ENCODE peak calls at places on chromosomes 2 and 18, in nine cellular contexts. One of them, this sample, is unnamed.

GRCh38 chr2:138201326-138201725 is 237.1 kb downstream of the HNMT start:
- DNase-seq in sigmoid colon: no peak
- DNase-seq in thoracic aorta: no peak
- DNase-seq in pancreas: no peak
- DNase-seq in WERI-Rb-1: no peak
- DNase-seq in osteocyte: no peak
- DNase-seq in lung: no peak
- DNase-seq in AG04450: no peak
- DNase-seq in brain microvascular endothelial cell: peak
- DNase-seq in this sample: no peak

GRCh38 chr2:219344756-219345458 is 12.4 kb upstream of the RESP18 start:
- DNase-seq in sigmoid colon: peak
- DNase-seq in thoracic aorta: no peak
- DNase-seq in pancreas: no peak
- DNase-seq in WERI-Rb-1: no peak
- DNase-seq in osteocyte: no peak
- DNase-seq in lung: no peak
- DNase-seq in AG04450: no peak
- DNase-seq in brain microvascular endothelial cell: peak
- DNase-seq in this sample: peak

GRCh38 chr2:166539340-166540162 is 45.5 kb upstream of the SCN7A start:
- DNase-seq in sigmoid colon: no peak
- DNase-seq in thoracic aorta: no peak
- DNase-seq in pancreas: peak
- DNase-seq in WERI-Rb-1: peak
- DNase-seq in osteocyte: no peak
- DNase-seq in lung: no peak
- DNase-seq in AG04450: peak
- DNase-seq in brain microvascular endothelial cell: peak
- DNase-seq in this sample: peak

GRCh38 chr2:41934323-41935003 is 113.4 kb upstream of the PKDCC start:
- DNase-seq in sigmoid colon: no peak
- DNase-seq in thoracic aorta: no peak
- DNase-seq in pancreas: no peak
- DNase-seq in WERI-Rb-1: no peak
- DNase-seq in osteocyte: no peak
- DNase-seq in lung: no peak
- DNase-seq in AG04450: peak
- DNase-seq in brain microvascular endothelial cell: peak
- DNase-seq in this sample: no peak

GRCh38 chr2:145638675-145639074 is 1118.8 kb upstream of the ZEB2 start:
- DNase-seq in sigmoid colon: no peak
- DNase-seq in thoracic aorta: no peak
- DNase-seq in pancreas: no peak
- DNase-seq in WERI-Rb-1: no peak
- DNase-seq in osteocyte: no peak
- DNase-seq in lung: no peak
- DNase-seq in AG04450: no peak
- DNase-seq in brain microvascular endothelial cell: no peak
- DNase-seq in this sample: no peak

GRCh38 chr2:7225848-7226247 is 308.6 kb downstream of the RNF144A start:
- DNase-seq in sigmoid colon: no peak
- DNase-seq in thoracic aorta: no peak
- DNase-seq in pancreas: no peak
- DNase-seq in WERI-Rb-1: no peak
- DNase-seq in osteocyte: no peak
- DNase-seq in lung: no peak
- DNase-seq in AG04450: no peak
- DNase-seq in brain microvascular endothelial cell: no peak
- DNase-seq in this sample: no peak

GRCh38 chr18:47996091-47996541 is 65.7 kb upstream of the SMAD2 start:
- DNase-seq in sigmoid colon: no peak
- DNase-seq in thoracic aorta: no peak
- DNase-seq in pancreas: no peak
- DNase-seq in WERI-Rb-1: peak
- DNase-seq in osteocyte: no peak
- DNase-seq in lung: no peak
- DNase-seq in AG04450: no peak
- DNase-seq in brain microvascular endothelial cell: no peak
- DNase-seq in this sample: no peak

GRCh38 chr2:233350708-233351107 is 3.6 kb upstream of the DGKD start:
- DNase-seq in sigmoid colon: no peak
- DNase-seq in thoracic aorta: no peak
- DNase-seq in pancreas: no peak
- DNase-seq in WERI-Rb-1: no peak
- DNase-seq in osteocyte: no peak
- DNase-seq in lung: no peak
- DNase-seq in AG04450: peak
- DNase-seq in brain microvascular endothelial cell: peak
- DNase-seq in this sample: peak

GRCh38 chr2:152456262-152456661 is 121.3 kb downstream of the FMNL2 start:
- DNase-seq in sigmoid colon: no peak
- DNase-seq in thoracic aorta: no peak
- DNase-seq in pancreas: no peak
- DNase-seq in WERI-Rb-1: no peak
- DNase-seq in osteocyte: no peak
- DNase-seq in lung: no peak
- DNase-seq in AG04450: no peak
- DNase-seq in brain microvascular endothelial cell: peak
- DNase-seq in this sample: peak

GRCh38 chr2:205148756-205149155 is 533.5 kb upstream of the NRP2 start:
- DNase-seq in sigmoid colon: no peak
- DNase-seq in thoracic aorta: no peak
- DNase-seq in pancreas: no peak
- DNase-seq in WERI-Rb-1: no peak
- DNase-seq in osteocyte: no peak
- DNase-seq in lung: no peak
- DNase-seq in AG04450: no peak
- DNase-seq in brain microvascular endothelial cell: no peak
- DNase-seq in this sample: no peak

GRCh38 chr2:96117701-96118588 is 1.6 kb upstream of the ADRA2B start:
- DNase-seq in sigmoid colon: peak
- DNase-seq in thoracic aorta: no peak
- DNase-seq in pancreas: no peak
- DNase-seq in WERI-Rb-1: peak
- DNase-seq in osteocyte: no peak
- DNase-seq in lung: no peak
- DNase-seq in AG04450: no peak
- DNase-seq in brain microvascular endothelial cell: no peak
- DNase-seq in this sample: no peak

GRCh38 chr2:238151628-238152235 is 7.0 kb upstream of the ERFE start:
- DNase-seq in sigmoid colon: no peak
- DNase-seq in thoracic aorta: no peak
- DNase-seq in pancreas: no peak
- DNase-seq in WERI-Rb-1: no peak
- DNase-seq in osteocyte: no peak
- DNase-seq in lung: no peak
- DNase-seq in AG04450: no peak
- DNase-seq in brain microvascular endothelial cell: no peak
- DNase-seq in this sample: no peak

GRCh38 chr18:10518595-10519273 is 7.1 kb upstream of the NAPG start:
- DNase-seq in sigmoid colon: peak
- DNase-seq in thoracic aorta: no peak
- DNase-seq in pancreas: no peak
- DNase-seq in WERI-Rb-1: peak
- DNase-seq in osteocyte: no peak
- DNase-seq in lung: no peak
- DNase-seq in AG04450: no peak
- DNase-seq in brain microvascular endothelial cell: peak
- DNase-seq in this sample: no peak

GRCh38 chr2:19238440-19238839 is 120.0 kb downstream of the OSR1 start:
- DNase-seq in sigmoid colon: no peak
- DNase-seq in thoracic aorta: no peak
- DNase-seq in pancreas: no peak
- DNase-seq in WERI-Rb-1: no peak
- DNase-seq in osteocyte: no peak
- DNase-seq in lung: no peak
- DNase-seq in AG04450: peak
- DNase-seq in brain microvascular endothelial cell: peak
- DNase-seq in this sample: no peak

GRCh38 chr2:216732334-216732733 is 37.0 kb upstream of the IGFBP5 start:
- DNase-seq in sigmoid colon: no peak
- DNase-seq in thoracic aorta: no peak
- DNase-seq in pancreas: no peak
- DNase-seq in WERI-Rb-1: no peak
- DNase-seq in osteocyte: no peak
- DNase-seq in lung: no peak
- DNase-seq in AG04450: no peak
- DNase-seq in brain microvascular endothelial cell: no peak
- DNase-seq in this sample: no peak

GRCh38 chr2:168716839-168717238 is 85.6 kb upstream of the NOSTRIN start:
- DNase-seq in sigmoid colon: no peak
- DNase-seq in thoracic aorta: no peak
- DNase-seq in pancreas: no peak
- DNase-seq in WERI-Rb-1: no peak
- DNase-seq in osteocyte: no peak
- DNase-seq in lung: no peak
- DNase-seq in AG04450: no peak
- DNase-seq in brain microvascular endothelial cell: no peak
- DNase-seq in this sample: no peak

GRCh38 chr2:219722276-219722883 is 95.0 kb downstream of the SLC4A3 start:
- DNase-seq in sigmoid colon: no peak
- DNase-seq in thoracic aorta: no peak
- DNase-seq in pancreas: no peak
- DNase-seq in WERI-Rb-1: no peak
- DNase-seq in osteocyte: no peak
- DNase-seq in lung: no peak
- DNase-seq in AG04450: no peak
- DNase-seq in brain microvascular endothelial cell: peak
- DNase-seq in this sample: peak

GRCh38 chr2:170369894-170370293 is 191.9 kb downstream of the MYO3B start:
- DNase-seq in sigmoid colon: no peak
- DNase-seq in thoracic aorta: no peak
- DNase-seq in pancreas: no peak
- DNase-seq in WERI-Rb-1: no peak
- DNase-seq in osteocyte: no peak
- DNase-seq in lung: no peak
- DNase-seq in AG04450: no peak
- DNase-seq in brain microvascular endothelial cell: no peak
- DNase-seq in this sample: peak
- TF ChIP-seq CTCF in sigmoid colon: no peak
- TF ChIP-seq CTCF in thoracic aorta: peak
- TF ChIP-seq CTCF in pancreas: peak
- TF ChIP-seq CTCF in WERI-Rb-1: no peak
- TF ChIP-seq CTCF in osteocyte: peak
- TF ChIP-seq CTCF in lung: no peak
- TF ChIP-seq CTCF in AG04450: peak
- TF ChIP-seq CTCF in brain microvascular endothelial cell: no peak
- TF ChIP-seq CTCF in this sample: no peak

DNA sequence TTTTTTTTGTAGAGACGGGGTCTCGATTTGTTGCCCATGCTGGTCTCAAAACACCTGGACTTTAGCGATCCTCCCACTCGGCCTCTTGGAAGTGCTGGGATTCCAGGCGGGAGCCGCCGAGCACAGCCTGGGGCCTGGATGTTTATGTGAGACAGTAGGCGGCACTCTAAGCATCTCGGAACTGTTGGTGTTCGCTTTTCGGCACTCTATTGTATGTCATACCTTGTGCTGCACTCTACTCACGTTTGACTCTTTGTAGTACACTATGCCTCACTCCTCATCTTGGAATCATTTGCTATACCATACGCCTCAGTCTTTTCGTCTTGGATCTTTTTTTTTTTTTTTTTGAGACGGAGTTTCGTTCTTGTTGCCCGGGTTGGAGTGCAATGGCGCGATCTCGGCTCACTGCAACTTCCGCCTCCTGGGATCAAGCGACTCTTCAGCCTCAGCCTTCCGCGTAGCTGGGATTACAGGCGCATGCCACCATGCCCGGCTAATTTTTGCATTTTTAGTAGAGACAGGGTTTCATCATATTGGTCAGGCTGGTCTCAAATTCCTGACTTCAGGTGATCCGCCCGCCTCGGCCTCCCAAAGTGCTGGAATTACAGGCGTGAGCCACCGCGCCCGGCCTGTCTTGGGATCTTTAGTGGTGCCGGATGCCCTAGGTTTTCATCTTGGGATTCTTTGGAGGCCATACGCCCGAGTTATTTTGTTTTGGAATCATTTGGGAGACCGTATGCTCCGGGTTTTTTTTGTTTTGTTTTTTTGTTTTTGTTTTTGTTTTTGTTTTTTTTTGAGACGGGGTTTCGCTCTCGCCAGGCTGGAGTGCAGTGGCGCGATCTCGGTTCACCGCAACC is 24.2 kb upstream of the ZDBF2 start:
- DNase-seq in sigmoid colon: no peak
- DNase-seq in thoracic aorta: no peak
- DNase-seq in pancreas: peak
- DNase-seq in WERI-Rb-1: no peak
- DNase-seq in osteocyte: no peak
- DNase-seq in lung: no peak
- DNase-seq in AG04450: no peak
- DNase-seq in brain microvascular endothelial cell: no peak
- DNase-seq in this sample: no peak
- TF ChIP-seq CTCF in sigmoid colon: no peak
- TF ChIP-seq CTCF in thoracic aorta: no peak
- TF ChIP-seq CTCF in pancreas: no peak
- TF ChIP-seq CTCF in WERI-Rb-1: no peak
- TF ChIP-seq CTCF in osteocyte: no peak
- TF ChIP-seq CTCF in lung: no peak
- TF ChIP-seq CTCF in AG04450: no peak
- TF ChIP-seq CTCF in brain microvascular endothelial cell: peak
- TF ChIP-seq CTCF in this sample: no peak

DNA sequence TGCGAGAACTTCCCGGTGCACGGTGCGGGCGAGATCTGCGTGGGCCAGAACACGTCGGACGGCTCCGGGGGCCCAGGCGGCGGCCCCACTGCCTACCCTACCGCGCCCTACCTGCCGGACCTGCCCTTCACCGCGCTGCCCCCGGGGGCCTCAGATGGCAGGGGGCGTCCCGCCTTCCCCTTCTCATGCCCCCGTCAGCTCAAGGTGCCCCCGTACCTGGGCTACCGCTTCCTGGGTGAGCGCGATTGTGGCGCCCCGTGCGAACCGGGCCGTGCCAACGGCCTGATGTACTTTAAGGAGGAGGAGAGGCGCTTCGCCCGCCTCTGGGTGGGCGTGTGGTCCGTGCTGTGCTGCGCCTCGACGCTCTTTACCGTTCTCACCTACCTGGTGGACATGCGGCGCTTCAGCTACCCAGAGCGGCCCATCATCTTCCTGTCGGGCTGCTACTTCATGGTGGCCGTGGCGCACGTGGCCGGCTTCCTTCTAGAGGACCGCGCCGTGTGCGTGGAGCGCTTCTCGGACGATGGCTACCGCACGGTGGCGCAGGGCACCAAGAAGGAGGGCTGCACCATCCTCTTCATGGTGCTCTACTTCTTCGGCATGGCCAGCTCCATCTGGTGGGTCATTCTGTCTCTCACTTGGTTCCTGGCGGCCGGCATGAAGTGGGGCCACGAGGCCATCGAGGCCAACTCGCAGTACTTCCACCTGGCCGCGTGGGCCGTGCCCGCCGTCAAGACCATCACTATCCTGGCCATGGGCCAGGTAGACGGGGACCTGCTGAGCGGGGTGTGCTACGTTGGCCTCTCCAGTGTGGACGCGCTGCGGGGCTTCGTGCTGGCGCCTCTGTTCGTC is 1.7 kb downstream of the FZD7 start:
- DNase-seq in sigmoid colon: peak
- DNase-seq in thoracic aorta: no peak
- DNase-seq in pancreas: no peak
- DNase-seq in WERI-Rb-1: no peak
- DNase-seq in osteocyte: peak
- DNase-seq in lung: no peak
- DNase-seq in AG04450: no peak
- DNase-seq in brain microvascular endothelial cell: peak
- DNase-seq in this sample: no peak
- TF ChIP-seq CTCF in sigmoid colon: peak
- TF ChIP-seq CTCF in thoracic aorta: peak
- TF ChIP-seq CTCF in pancreas: no peak
- TF ChIP-seq CTCF in WERI-Rb-1: no peak
- TF ChIP-seq CTCF in osteocyte: peak
- TF ChIP-seq CTCF in lung: no peak
- TF ChIP-seq CTCF in AG04450: peak
- TF ChIP-seq CTCF in brain microvascular endothelial cell: peak
- TF ChIP-seq CTCF in this sample: no peak

GRCh38 chr2:26521054-26521912 is 43.4 kb upstream of the OTOF start:
- DNase-seq in sigmoid colon: peak
- DNase-seq in thoracic aorta: no peak
- DNase-seq in pancreas: no peak
- DNase-seq in WERI-Rb-1: peak
- DNase-seq in osteocyte: no peak
- DNase-seq in lung: no peak
- DNase-seq in AG04450: no peak
- DNase-seq in brain microvascular endothelial cell: peak
- DNase-seq in this sample: peak
- TF ChIP-seq CTCF in sigmoid colon: no peak
- TF ChIP-seq CTCF in thoracic aorta: no peak
- TF ChIP-seq CTCF in pancreas: peak
- TF ChIP-seq CTCF in WERI-Rb-1: peak
- TF ChIP-seq CTCF in osteocyte: peak
- TF ChIP-seq CTCF in lung: no peak
- TF ChIP-seq CTCF in AG04450: peak
- TF ChIP-seq CTCF in brain microvascular endothelial cell: peak
- TF ChIP-seq CTCF in this sample: peak